ENCODE peak calls at places on chromosomes 4 and X, in six cellular contexts. One of them, this sample, is unnamed.

GRCh38 chr4:182916483-182917181 is 554 bp downstream of the DCTD start:
- DNase-seq in tibial nerve: peak
- DNase-seq in H9: peak
- DNase-seq in fibroblast of pulmonary artery: peak
- DNase-seq in GM13976: peak
- DNase-seq in GM12865: peak
- DNase-seq in this sample: no peak

GRCh38 chr4:173177232-173177631 is 8.6 kb downstream of the GALNT7 start:
- DNase-seq in GM13976: no peak
- DNase-seq in fibroblast of pulmonary artery: no peak
- DNase-seq in GM12865: no peak
- DNase-seq in tibial nerve: no peak
- DNase-seq in H9: no peak
- DNase-seq in this sample: no peak

GRCh38 chr4:6779667-6780565 is 2.6 kb upstream of the KIAA0232 start:
- DNase-seq in fibroblast of pulmonary artery: peak
- DNase-seq in tibial nerve: no peak
- DNase-seq in GM13976: no peak
- DNase-seq in GM12865: no peak
- DNase-seq in H9: peak
- DNase-seq in this sample: no peak

GRCh38 chr4:107823870-107824366 is 814 bp upstream of the SGMS2 start:
- DNase-seq in tibial nerve: no peak
- DNase-seq in GM13976: no peak
- DNase-seq in fibroblast of pulmonary artery: no peak
- DNase-seq in H9: no peak
- DNase-seq in GM12865: no peak
- DNase-seq in this sample: no peak

GRCh38 chrX:54978448-54978847 is 15.5 kb downstream of the PFKFB1 start:
- DNase-seq in GM13976: no peak
- DNase-seq in H9: no peak
- DNase-seq in tibial nerve: no peak
- DNase-seq in GM12865: no peak
- DNase-seq in fibroblast of pulmonary artery: peak
- DNase-seq in this sample: no peak

GRCh38 chr4:47239649-47240048 is 208.3 kb downstream of the GABRB1 start:
- DNase-seq in GM13976: no peak
- DNase-seq in fibroblast of pulmonary artery: no peak
- DNase-seq in tibial nerve: no peak
- DNase-seq in GM12865: no peak
- DNase-seq in H9: no peak
- DNase-seq in this sample: no peak

GRCh38 chrX:27336466-27337091 is 126.6 kb downstream of the PPP4R3C start:
- DNase-seq in fibroblast of pulmonary artery: peak
- DNase-seq in GM13976: peak
- DNase-seq in tibial nerve: no peak
- DNase-seq in H9: peak
- DNase-seq in GM12865: peak
- DNase-seq in this sample: no peak

GRCh38 chr4:36235306-36235705 is 9.0 kb downstream of the ARAP2 start:
- DNase-seq in tibial nerve: no peak
- DNase-seq in GM13976: no peak
- DNase-seq in H9: peak
- DNase-seq in GM12865: no peak
- DNase-seq in fibroblast of pulmonary artery: no peak
- DNase-seq in this sample: no peak

GRCh38 chr4:169619518-169619957 is 840 bp upstream of the CLCN3 start:
- DNase-seq in GM13976: peak
- DNase-seq in GM12865: peak
- DNase-seq in fibroblast of pulmonary artery: peak
- DNase-seq in tibial nerve: no peak
- DNase-seq in H9: peak
- DNase-seq in this sample: peak

GRCh38 chrX:40108084-40108958 is 10.6 kb upstream of the BCOR start:
- DNase-seq in tibial nerve: no peak
- DNase-seq in GM12865: no peak
- DNase-seq in H9: peak
- DNase-seq in GM13976: no peak
- DNase-seq in fibroblast of pulmonary artery: no peak
- DNase-seq in this sample: no peak

GRCh38 chr4:65195666-65196065 is 474.6 kb downstream of the EPHA5 start:
- DNase-seq in tibial nerve: no peak
- DNase-seq in GM13976: no peak
- DNase-seq in fibroblast of pulmonary artery: no peak
- DNase-seq in GM12865: no peak
- DNase-seq in H9: no peak
- DNase-seq in this sample: no peak

GRCh38 chr4:78061939-78062603 is 4.9 kb downstream of the FRAS1 start:
- DNase-seq in GM12865: no peak
- DNase-seq in H9: no peak
- DNase-seq in GM13976: no peak
- DNase-seq in fibroblast of pulmonary artery: no peak
- DNase-seq in tibial nerve: no peak
- DNase-seq in this sample: no peak

GRCh38 chr4:147942729-147943128 is 210.8 kb downstream of the ARHGAP10 start:
- DNase-seq in GM12865: peak
- DNase-seq in tibial nerve: no peak
- DNase-seq in GM13976: no peak
- DNase-seq in fibroblast of pulmonary artery: no peak
- DNase-seq in H9: no peak
- DNase-seq in this sample: no peak

GRCh38 chr4:33628296-33628695 is 2616.0 kb downstream of the ARAP2 start:
- DNase-seq in GM12865: no peak
- DNase-seq in GM13976: no peak
- DNase-seq in tibial nerve: no peak
- DNase-seq in H9: no peak
- DNase-seq in fibroblast of pulmonary artery: peak
- DNase-seq in this sample: no peak

GRCh38 chrX:118116308-118117068 is at the start of gene KLHL13:
- DNase-seq in fibroblast of pulmonary artery: peak
- DNase-seq in GM13976: peak
- DNase-seq in GM12865: peak
- DNase-seq in H9: peak
- DNase-seq in tibial nerve: peak
- DNase-seq in this sample: no peak

GRCh38 chr4:30904161-30904560 is 184.0 kb downstream of the PCDH7 start:
- DNase-seq in tibial nerve: no peak
- DNase-seq in GM13976: no peak
- DNase-seq in GM12865: no peak
- DNase-seq in fibroblast of pulmonary artery: no peak
- DNase-seq in H9: no peak
- DNase-seq in this sample: no peak

GRCh38 chr4:68021185-68021584 is 57.9 kb upstream of the TMPRSS11A start:
- DNase-seq in GM12865: no peak
- DNase-seq in GM13976: no peak
- DNase-seq in fibroblast of pulmonary artery: peak
- DNase-seq in H9: no peak
- DNase-seq in tibial nerve: no peak
- DNase-seq in this sample: no peak

GRCh38 chr4:5470318-5470889 is 238.0 kb downstream of the EVC2 start:
- DNase-seq in fibroblast of pulmonary artery: no peak
- DNase-seq in GM12865: no peak
- DNase-seq in tibial nerve: no peak
- DNase-seq in H9: no peak
- DNase-seq in GM13976: no peak
- DNase-seq in this sample: no peak

GRCh38 chr4:151678048-151678853 is 82.6 kb downstream of the GATB start:
- DNase-seq in H9: no peak
- DNase-seq in fibroblast of pulmonary artery: no peak
- DNase-seq in GM12865: no peak
- DNase-seq in GM13976: no peak
- DNase-seq in tibial nerve: no peak
- DNase-seq in this sample: no peak

GRCh38 chr4:76620723-76621463 is 185.9 kb downstream of the SHROOM3 start:
- DNase-seq in fibroblast of pulmonary artery: no peak
- DNase-seq in tibial nerve: no peak
- DNase-seq in H9: no peak
- DNase-seq in GM12865: peak
- DNase-seq in GM13976: no peak
- DNase-seq in this sample: no peak

GRCh38 chr4:48112017-48112667 is 21.9 kb downstream of the TXK start:
- DNase-seq in tibial nerve: no peak
- DNase-seq in H9: no peak
- DNase-seq in GM13976: no peak
- DNase-seq in GM12865: no peak
- DNase-seq in fibroblast of pulmonary artery: no peak
- DNase-seq in this sample: no peak

GRCh38 chr4:132565542-132565941 is 583.6 kb upstream of the PCDH10 start:
- DNase-seq in GM13976: no peak
- DNase-seq in fibroblast of pulmonary artery: no peak
- DNase-seq in H9: no peak
- DNase-seq in tibial nerve: no peak
- DNase-seq in GM12865: no peak
- DNase-seq in this sample: no peak

DNA sequence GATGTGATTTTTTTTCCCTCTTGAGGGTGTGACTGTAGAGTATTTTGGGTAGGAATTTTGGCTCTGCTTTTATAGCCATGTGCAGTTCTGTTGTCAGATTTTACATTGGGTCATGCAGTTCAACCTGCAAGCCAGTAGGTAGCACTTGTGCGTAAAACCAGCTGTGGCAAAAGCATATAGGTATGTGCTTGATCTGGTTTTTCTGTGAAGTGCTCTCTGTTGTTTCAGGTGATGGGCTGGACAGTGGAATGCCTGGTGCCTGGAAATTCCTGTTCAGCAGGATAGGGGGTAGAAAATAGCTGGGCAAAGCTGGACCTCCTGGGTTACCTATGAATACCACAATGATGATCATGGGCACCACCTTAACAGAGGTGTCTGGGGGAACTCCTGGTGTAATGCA is 584.2 kb upstream of the PCDH10 start:
- DNase-seq in H9: no peak
- DNase-seq in fibroblast of pulmonary artery: peak
- DNase-seq in GM13976: no peak
- DNase-seq in GM12865: no peak
- DNase-seq in tibial nerve: no peak
- DNase-seq in this sample: no peak
- TF ChIP-seq CTCF in H9: peak
- TF ChIP-seq CTCF in fibroblast of pulmonary artery: no peak
- TF ChIP-seq CTCF in GM13976: no peak
- TF ChIP-seq CTCF in GM12865: no peak
- TF ChIP-seq CTCF in tibial nerve: no peak
- TF ChIP-seq CTCF in this sample: no peak

GRCh38 chr4:53307819-53308773 is 57.8 kb downstream of the SCFD2 start:
- DNase-seq in GM13976: no peak
- DNase-seq in fibroblast of pulmonary artery: no peak
- DNase-seq in H9: no peak
- DNase-seq in GM12865: peak
- DNase-seq in tibial nerve: no peak
- DNase-seq in this sample: no peak

GRCh38 chr4:53309321-53310020 is 56.4 kb downstream of the SCFD2 start:
- DNase-seq in fibroblast of pulmonary artery: no peak
- DNase-seq in tibial nerve: no peak
- DNase-seq in GM12865: no peak
- DNase-seq in H9: no peak
- DNase-seq in GM13976: no peak
- DNase-seq in this sample: no peak

GRCh38 chr4:53306729-53307128 is 59.1 kb downstream of the SCFD2 start:
- DNase-seq in fibroblast of pulmonary artery: no peak
- DNase-seq in GM12865: no peak
- DNase-seq in H9: no peak
- DNase-seq in GM13976: no peak
- DNase-seq in tibial nerve: no peak
- DNase-seq in this sample: no peak

DNA sequence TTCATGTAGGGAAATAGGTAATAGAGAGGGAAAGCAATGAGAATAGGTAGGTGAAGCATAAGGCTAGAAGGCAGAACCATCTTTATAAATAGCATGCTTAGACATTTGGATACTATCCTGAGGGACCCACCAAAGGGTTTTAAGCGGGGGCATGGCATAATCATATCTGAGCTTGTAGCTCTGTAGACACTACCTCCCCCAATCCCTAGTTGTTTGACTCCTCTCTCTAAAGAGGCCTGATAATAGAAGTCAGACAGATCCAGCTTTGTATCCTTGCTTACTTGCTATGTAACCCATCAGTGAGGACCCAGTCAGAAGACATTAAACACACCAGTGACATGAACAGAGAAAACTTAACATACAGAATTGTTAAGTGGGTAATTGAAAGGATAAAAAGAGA is 58.7 kb downstream of the SCFD2 start:
- DNase-seq in H9: no peak
- DNase-seq in GM13976: no peak
- DNase-seq in tibial nerve: no peak
- DNase-seq in GM12865: no peak
- DNase-seq in fibroblast of pulmonary artery: no peak
- DNase-seq in this sample: no peak
- TF ChIP-seq CTCF in H9: no peak
- TF ChIP-seq CTCF in GM13976: no peak
- TF ChIP-seq CTCF in tibial nerve: no peak
- TF ChIP-seq CTCF in GM12865: no peak
- TF ChIP-seq CTCF in fibroblast of pulmonary artery: no peak
- TF ChIP-seq CTCF in this sample: no peak

GRCh38 chr4:3775011-3775410 is 8.8 kb downstream of the ADRA2C start:
- DNase-seq in fibroblast of pulmonary artery: no peak
- DNase-seq in GM13976: no peak
- DNase-seq in tibial nerve: no peak
- DNase-seq in H9: no peak
- DNase-seq in GM12865: no peak
- DNase-seq in this sample: no peak
- TF ChIP-seq CTCF in fibroblast of pulmonary artery: no peak
- TF ChIP-seq CTCF in GM13976: no peak
- TF ChIP-seq CTCF in tibial nerve: no peak
- TF ChIP-seq CTCF in H9: no peak
- TF ChIP-seq CTCF in GM12865: no peak
- TF ChIP-seq CTCF in this sample: no peak

DNA sequence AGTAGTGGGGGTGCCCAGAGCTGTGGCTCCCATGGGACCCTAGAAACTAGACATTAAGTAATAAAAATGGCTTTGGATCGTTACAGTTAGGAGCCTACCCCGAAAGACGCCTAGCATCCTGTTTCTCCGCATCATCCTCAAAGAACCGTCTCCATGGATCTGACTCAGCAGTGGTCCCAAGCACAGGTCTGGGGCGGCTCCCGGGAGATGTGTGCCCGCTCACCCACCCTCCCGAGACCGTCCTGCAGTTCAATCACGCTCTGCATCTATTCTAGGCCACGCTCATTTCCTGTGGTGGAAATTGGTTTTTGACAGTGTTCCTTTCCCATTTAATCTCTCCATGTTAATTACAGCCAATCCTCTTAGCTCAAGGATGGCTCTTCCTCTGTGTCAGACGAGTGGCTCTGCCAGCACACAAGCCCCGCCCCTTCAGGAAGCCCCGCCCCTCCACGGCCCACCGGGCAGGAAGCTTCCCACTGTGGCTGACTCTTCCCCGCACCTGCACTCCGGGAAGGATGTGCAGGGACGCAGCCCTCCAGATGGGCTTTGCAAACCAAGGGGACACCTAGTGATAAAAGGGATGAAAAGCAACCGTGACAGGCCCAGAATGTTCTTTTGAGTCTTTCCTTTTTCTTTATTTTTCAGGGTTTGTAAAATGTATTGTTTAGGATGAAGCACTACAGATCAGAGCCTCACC is 34.5 kb upstream of the HELT start:
- DNase-seq in fibroblast of pulmonary artery: peak
- DNase-seq in H9: peak
- DNase-seq in GM13976: peak
- DNase-seq in tibial nerve: peak
- DNase-seq in GM12865: peak
- DNase-seq in this sample: no peak
- TF ChIP-seq CTCF in fibroblast of pulmonary artery: peak
- TF ChIP-seq CTCF in H9: peak
- TF ChIP-seq CTCF in GM13976: peak
- TF ChIP-seq CTCF in tibial nerve: peak
- TF ChIP-seq CTCF in GM12865: peak
- TF ChIP-seq CTCF in this sample: no peak

GRCh38 chr4:135319685-135320084 is 1118.1 kb upstream of the PABPC4L start:
- DNase-seq in GM12865: no peak
- DNase-seq in fibroblast of pulmonary artery: peak
- DNase-seq in H9: no peak
- DNase-seq in tibial nerve: no peak
- DNase-seq in GM13976: no peak
- DNase-seq in this sample: no peak
- TF ChIP-seq CTCF in GM12865: no peak
- TF ChIP-seq CTCF in fibroblast of pulmonary artery: peak
- TF ChIP-seq CTCF in H9: peak
- TF ChIP-seq CTCF in tibial nerve: no peak
- TF ChIP-seq CTCF in GM13976: no peak
- TF ChIP-seq CTCF in this sample: no peak